ENCODE peak calls at places on chromosomes 4 and X, in nine cellular contexts. B is upper lobe of right lung; S is CD8-positive, alpha-beta memory T cell; C is lower lobe of right lung; U is left lung; M is fibroblast of lung; K is GM23248; J is neuronal stem cell; N is heart left ventricle. P is an unnamed sample.

GRCh38 chrX:87900320-87900908 is 382.8 kb downstream of the KLHL4 start:
- DNase-seq in B (no peak), S (no peak), C (no peak), U (no peak), M (no peak), K (no peak), J (no peak), N (no peak), P (no peak)

GRCh38 chr4:45099471-45099870 is 373.1 kb upstream of the GNPDA2 start:
- DNase-seq in B (no peak), S (no peak), C (no peak), U (no peak), M (no peak), K (no peak), J (no peak), N (no peak), P (no peak)

GRCh38 chr4:139315221-139315675 is 13.0 kb upstream of the NDUFC1 start:
- DNase-seq in B (no peak), S (no peak), C (no peak), U (no peak), M (no peak), K (no peak), J (no peak), N (no peak), P (no peak)

GRCh38 chrX:53318766-53319353 is 37.5 kb upstream of the IQSEC2 start:
- DNase-seq in B (no peak), S (no peak), C (no peak), U (no peak), M (no peak), K (no peak), J (no peak), N (no peak), P (no peak)

GRCh38 chr4:21522296-21522695 is 426.3 kb downstream of the KCNIP4 start:
- DNase-seq in B (no peak), S (no peak), C (no peak), U (no peak), M (no peak), K (no peak), J (no peak), N (no peak), P (no peak)

GRCh38 chr4:177008071-177008835 is 215.5 kb upstream of the VEGFC start:
- DNase-seq in B (no peak), S (no peak), C (no peak), U (no peak), M (peak; percentile 25), K (peak; percentile 87), J (no peak), N (no peak), P (no peak)

GRCh38 chr4:3477750-3478430 is 14.8 kb downstream of the DOK7 start:
- DNase-seq in B (no peak), S (no peak), C (no peak), U (peak; percentile 56), M (no peak), K (no peak), J (no peak), N (no peak), P (no peak)

GRCh38 chr4:114302472-114302871 is 296.1 kb upstream of the UGT8 start:
- DNase-seq in B (no peak), S (no peak), C (no peak), U (no peak), M (no peak), K (no peak), J (no peak), N (no peak), P (no peak)

GRCh38 chr4:77190053-77190452 is 33.0 kb downstream of the CCNG2 start:
- DNase-seq in B (no peak), S (no peak), C (no peak), U (no peak), M (no peak), K (no peak), J (no peak), N (no peak), P (no peak)

GRCh38 chr4:77127837-77128621 is 29.0 kb upstream of the CCNG2 start:
- DNase-seq in B (no peak), S (no peak), C (no peak), U (no peak), M (no peak), K (no peak), J (no peak), N (no peak), P (no peak)

GRCh38 chr4:12041828-12042227 is 613.1 kb upstream of the HS3ST1 start:
- DNase-seq in B (no peak), S (no peak), C (no peak), U (no peak), M (no peak), K (no peak), J (no peak), N (no peak), P (no peak)

GRCh38 chrX:11407331-11408110 is 114.3 kb downstream of the AMELX start:
- DNase-seq in B (no peak), S (no peak), C (no peak), U (no peak), M (no peak), K (no peak), J (no peak), N (no peak), P (no peak)

GRCh38 chrX:133335027-133335426 is 80.3 kb downstream of the GPC4 start:
- DNase-seq in B (no peak), S (no peak), C (no peak), U (no peak), M (peak; percentile 55), K (peak; percentile 57), J (no peak), N (no peak), P (no peak)

GRCh38 chrX:68994883-68995255 is 166.0 kb downstream of the EFNB1 start:
- DNase-seq in B (no peak), S (no peak), C (no peak), U (no peak), M (no peak), K (no peak), J (no peak), N (no peak), P (no peak)

GRCh38 chr4:169208516-169208915 is 62.2 kb downstream of the SH3RF1 start:
- DNase-seq in B (no peak), S (no peak), C (no peak), U (no peak), M (no peak), K (peak; percentile 82), J (no peak), N (no peak), P (no peak)

DNA sequence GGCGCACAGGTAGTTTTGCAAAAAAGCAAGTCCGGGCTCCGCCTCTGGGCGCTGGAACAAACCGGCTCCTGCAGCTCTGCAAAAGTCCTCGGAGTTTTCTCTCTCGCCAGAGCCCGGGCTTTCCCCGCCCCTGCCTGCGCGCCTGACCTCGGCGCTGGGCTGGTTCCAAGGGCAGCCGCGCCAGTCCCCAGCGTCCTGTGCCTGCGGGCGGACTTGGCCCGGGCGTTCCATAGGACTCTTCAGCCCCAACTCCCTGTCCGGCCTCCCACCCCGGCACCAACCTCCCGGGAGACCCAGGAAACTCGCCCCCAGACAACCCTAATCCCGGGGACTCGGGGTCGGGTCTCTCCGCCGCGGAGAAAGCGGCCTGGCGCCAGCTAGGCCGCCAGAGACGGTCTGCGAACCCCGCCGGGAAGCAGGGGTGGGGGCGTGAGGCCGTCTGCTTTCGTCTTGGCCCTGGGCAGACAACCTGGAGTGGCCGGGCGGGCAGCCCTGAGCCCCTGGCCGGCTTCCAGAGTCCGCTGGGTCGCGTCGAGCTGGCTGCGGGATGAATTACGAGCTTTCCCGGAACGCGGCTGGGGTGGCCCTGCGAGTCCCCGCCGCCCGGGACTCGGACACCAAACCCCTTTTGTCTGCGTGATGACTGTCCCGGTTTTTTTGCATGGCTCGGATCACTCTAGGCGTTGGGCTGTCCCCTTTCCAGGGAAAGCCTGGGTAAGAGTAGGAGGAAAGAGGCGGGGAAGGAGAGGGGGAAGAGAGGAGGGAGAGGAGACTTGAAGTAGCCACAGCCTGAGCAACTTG is 971 bp downstream of the MXRA5 start:
- DNase-seq in B (peak; percentile 67), S (no peak), C (peak; percentile 43), U (peak; percentile 62), M (peak; percentile 11), K (peak; percentile 72), J (peak; percentile 23), N (peak; percentile 66), P (no peak)
- H3K27me3 ChIP-seq in B (no peaks in the 10 kb centered on the region), S (no peaks in the 10 kb centered on the region), C (peaks cover 7% of the 10 kb centered on the region), U (peaks cover 13% of the 10 kb centered on the region), M (no peaks in the 10 kb centered on the region), K (no peaks in the 10 kb centered on the region), J (peaks cover 9% of the 10 kb centered on the region), N (peaks cover 36% of the 10 kb centered on the region), P (peaks cover 16% of the 10 kb centered on the region)

GRCh38 chr4:10949039-10949728 is 264.6 kb upstream of the CLNK start:
- DNase-seq in B (no peak), S (no peak), C (no peak), U (no peak), M (no peak), K (no peak), J (no peak), N (no peak), P (no peak)

GRCh38 chr4:10951306-10951705 is 266.7 kb upstream of the CLNK start:
- DNase-seq in B (no peak), S (no peak), C (no peak), U (no peak), M (no peak), K (no peak), J (no peak), N (no peak), P (no peak)

GRCh38 chr4:10942166-10942565 is 257.6 kb upstream of the CLNK start:
- DNase-seq in B (no peak), S (no peak), C (no peak), U (no peak), M (no peak), K (no peak), J (no peak), N (no peak), P (no peak)

GRCh38 chr4:10944321-10944720 is 259.8 kb upstream of the CLNK start:
- DNase-seq in B (no peak), S (no peak), C (no peak), U (no peak), M (no peak), K (no peak), J (no peak), N (no peak), P (no peak)

DNA sequence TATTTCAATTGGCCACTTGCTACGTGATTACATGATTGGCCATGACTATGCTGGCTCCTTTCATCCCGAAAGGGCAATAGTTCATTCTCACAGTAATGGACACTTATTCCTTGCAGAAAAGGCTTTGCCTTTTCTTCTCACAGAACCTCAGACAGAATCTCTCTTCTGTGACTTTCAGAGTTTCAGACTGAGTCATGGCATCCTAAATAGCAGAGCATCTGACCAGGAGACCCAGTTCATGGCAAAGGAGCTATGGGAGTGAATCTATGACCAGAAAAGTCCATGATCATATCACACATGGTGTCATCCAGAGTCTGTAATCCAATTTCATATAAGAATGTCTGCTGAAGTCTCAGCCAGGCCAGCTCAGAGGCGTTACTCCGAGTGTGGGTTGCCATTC is 263.3 kb upstream of the CLNK start:
- DNase-seq in B (no peak), S (no peak), C (no peak), U (no peak), M (no peak), K (no peak), J (no peak), N (no peak), P (no peak)
- H3K27ac ChIP-seq in B (no peak overlapping the region), S (no peak overlapping the region), C (no peak overlapping the region), U (no peak overlapping the region), M (no peak overlapping the region), K (no peak overlapping the region), J (no peak overlapping the region), N (no peak overlapping the region), P (no peak overlapping the region)

GRCh38 chr4:181427076-181427475 is 816.1 kb upstream of the TENM3 start:
- DNase-seq in B (no peak), S (no peak), C (no peak), U (no peak), M (no peak), K (no peak), J (no peak), N (no peak), P (no peak)
- H3K27me3 ChIP-seq in B (no peaks in the 10 kb centered on the region), S (no peaks in the 10 kb centered on the region), C (no peaks in the 10 kb centered on the region), U (no peaks in the 10 kb centered on the region), M (no peaks in the 10 kb centered on the region), K (no peaks in the 10 kb centered on the region), J (no peaks in the 10 kb centered on the region), N (no peaks in the 10 kb centered on the region), P (no peaks in the 10 kb centered on the region)

GRCh38 chr4:125728568-125728967 is 413.8 kb downstream of the FAT4 start:
- DNase-seq in B (no peak), S (no peak), C (no peak), U (no peak), M (peak; percentile 93), K (peak; percentile 94), J (no peak), N (no peak), P (no peak)
- H3K27ac ChIP-seq in B (no peak overlapping the region), S (no peak overlapping the region), C (no peak overlapping the region), U (peak overlapping the region; percentile 4), M (no peak overlapping the region), K (peak overlapping the region; percentile 58), J (no peak overlapping the region), N (no peak overlapping the region), P (no peak overlapping the region)